ENCODE peak calls at places on chromosomes 3 and 15, in nine cellular contexts. One of them, this sample, is unnamed.

GRCh38 chr3:12725436-12725835 is 33.6 kb downstream of the TMEM40 start:
- DNase-seq in AG04449: no peak
- DNase-seq in fibroblast of lung: no peak
- DNase-seq in HepG2: no peak
- DNase-seq in BJ: no peak
- DNase-seq in osteoblast: no peak
- DNase-seq in thoracic aorta: no peak
- DNase-seq in kidney: no peak
- DNase-seq in foreskin fibroblast: no peak
- DNase-seq in this sample: no peak

GRCh38 chr3:36697397-36698001 is 66.9 kb downstream of the DCLK3 start:
- DNase-seq in fibroblast of lung: no peak
- DNase-seq in osteoblast: no peak
- DNase-seq in AG04449: no peak
- DNase-seq in thoracic aorta: no peak
- DNase-seq in kidney: no peak
- DNase-seq in foreskin fibroblast: no peak
- DNase-seq in BJ: no peak
- DNase-seq in HepG2: no peak
- DNase-seq in this sample: no peak

GRCh38 chr3:2653706-2654105 is 456.5 kb downstream of the IL5RA start:
- DNase-seq in kidney: no peak
- DNase-seq in AG04449: no peak
- DNase-seq in osteoblast: no peak
- DNase-seq in BJ: no peak
- DNase-seq in fibroblast of lung: peak; percentile 57
- DNase-seq in HepG2: no peak
- DNase-seq in thoracic aorta: no peak
- DNase-seq in foreskin fibroblast: no peak
- DNase-seq in this sample: no peak

GRCh38 chr3:149813367-149814281 is 609 bp downstream of the RNF13 start:
- DNase-seq in AG04449: no peak
- DNase-seq in foreskin fibroblast: peak; percentile 37
- DNase-seq in osteoblast: peak; percentile 66
- DNase-seq in thoracic aorta: no peak
- DNase-seq in BJ: no peak
- DNase-seq in fibroblast of lung: peak; percentile 42
- DNase-seq in kidney: peak; percentile 35
- DNase-seq in HepG2: peak; percentile 47
- DNase-seq in this sample: no peak

GRCh38 chr15:75925440-75925839 is 21.8 kb downstream of the FBXO22 start:
- DNase-seq in AG04449: no peak
- DNase-seq in BJ: no peak
- DNase-seq in osteoblast: no peak
- DNase-seq in HepG2: no peak
- DNase-seq in fibroblast of lung: no peak
- DNase-seq in thoracic aorta: no peak
- DNase-seq in kidney: no peak
- DNase-seq in foreskin fibroblast: no peak
- DNase-seq in this sample: no peak

GRCh38 chr3:195001961-195002861 is 268.7 kb downstream of the XXYLT1 start:
- DNase-seq in HepG2: peak; percentile 65
- DNase-seq in thoracic aorta: no peak
- DNase-seq in kidney: peak; percentile 90
- DNase-seq in BJ: no peak
- DNase-seq in AG04449: no peak
- DNase-seq in osteoblast: peak; percentile 72
- DNase-seq in fibroblast of lung: peak; percentile 36
- DNase-seq in foreskin fibroblast: peak; percentile 20
- DNase-seq in this sample: peak; percentile 73

GRCh38 chr15:68699124-68699880 is 120.5 kb downstream of the CORO2B start:
- DNase-seq in fibroblast of lung: no peak
- DNase-seq in kidney: no peak
- DNase-seq in foreskin fibroblast: no peak
- DNase-seq in BJ: no peak
- DNase-seq in AG04449: no peak
- DNase-seq in thoracic aorta: no peak
- DNase-seq in HepG2: no peak
- DNase-seq in osteoblast: peak; percentile 56
- DNase-seq in this sample: no peak

GRCh38 chr3:133077688-133078087 is 39.5 kb downstream of the TMEM108 start:
- DNase-seq in foreskin fibroblast: no peak
- DNase-seq in HepG2: no peak
- DNase-seq in BJ: no peak
- DNase-seq in osteoblast: no peak
- DNase-seq in fibroblast of lung: no peak
- DNase-seq in kidney: no peak
- DNase-seq in AG04449: no peak
- DNase-seq in thoracic aorta: no peak
- DNase-seq in this sample: no peak

GRCh38 chr15:73965094-73965729 is 26.9 kb downstream of the STOML1 start:
- DNase-seq in BJ: no peak
- DNase-seq in foreskin fibroblast: no peak
- DNase-seq in fibroblast of lung: no peak
- DNase-seq in HepG2: no peak
- DNase-seq in thoracic aorta: no peak
- DNase-seq in AG04449: no peak
- DNase-seq in osteoblast: no peak
- DNase-seq in kidney: peak; percentile 71
- DNase-seq in this sample: no peak

GRCh38 chr3:14548321-14548729 is 8.2 kb upstream of the GRIP2 start:
- DNase-seq in foreskin fibroblast: peak; percentile 58
- DNase-seq in kidney: peak; percentile 88
- DNase-seq in fibroblast of lung: peak; percentile 60
- DNase-seq in thoracic aorta: no peak
- DNase-seq in osteoblast: peak; percentile 98
- DNase-seq in AG04449: no peak
- DNase-seq in HepG2: peak; percentile 56
- DNase-seq in BJ: no peak
- DNase-seq in this sample: peak; percentile 63

GRCh38 chr15:77042955-77043920 is 27.7 kb downstream of the TSPAN3 start:
- DNase-seq in HepG2: no peak
- DNase-seq in fibroblast of lung: no peak
- DNase-seq in foreskin fibroblast: no peak
- DNase-seq in kidney: no peak
- DNase-seq in AG04449: no peak
- DNase-seq in BJ: no peak
- DNase-seq in osteoblast: no peak
- DNase-seq in thoracic aorta: no peak
- DNase-seq in this sample: no peak

GRCh38 chr3:180335056-180335455 is 266.9 kb upstream of the TTC14 start:
- DNase-seq in foreskin fibroblast: no peak
- DNase-seq in BJ: no peak
- DNase-seq in osteoblast: no peak
- DNase-seq in kidney: no peak
- DNase-seq in thoracic aorta: no peak
- DNase-seq in AG04449: no peak
- DNase-seq in HepG2: no peak
- DNase-seq in fibroblast of lung: no peak
- DNase-seq in this sample: no peak

GRCh38 chr15:70189826-70190225 is 92.1 kb upstream of the TLE3 start:
- DNase-seq in BJ: no peak
- DNase-seq in kidney: no peak
- DNase-seq in osteoblast: no peak
- DNase-seq in AG04449: no peak
- DNase-seq in HepG2: no peak
- DNase-seq in foreskin fibroblast: no peak
- DNase-seq in thoracic aorta: no peak
- DNase-seq in fibroblast of lung: no peak
- DNase-seq in this sample: no peak

GRCh38 chr3:128619146-128619890 is 31.3 kb downstream of the RPN1 start:
- DNase-seq in fibroblast of lung: peak; percentile 84
- DNase-seq in AG04449: peak; percentile 50
- DNase-seq in BJ: no peak
- DNase-seq in kidney: no peak
- DNase-seq in HepG2: no peak
- DNase-seq in foreskin fibroblast: peak; percentile 96
- DNase-seq in osteoblast: peak; percentile 98
- DNase-seq in thoracic aorta: no peak
- DNase-seq in this sample: no peak

GRCh38 chr3:52231502-52232278 is 6.2 kb upstream of the TLR9 start:
- DNase-seq in fibroblast of lung: peak; percentile 45
- DNase-seq in osteoblast: peak; percentile 98
- DNase-seq in BJ: no peak
- DNase-seq in HepG2: no peak
- DNase-seq in AG04449: no peak
- DNase-seq in kidney: no peak
- DNase-seq in foreskin fibroblast: no peak
- DNase-seq in thoracic aorta: no peak
- DNase-seq in this sample: peak; percentile 84

GRCh38 chr3:194682651-194683310 is 2.9 kb upstream of the FAM43A start:
- DNase-seq in fibroblast of lung: peak; percentile 89
- DNase-seq in osteoblast: peak; percentile 98
- DNase-seq in AG04449: peak; percentile 53
- DNase-seq in foreskin fibroblast: peak; percentile 76
- DNase-seq in kidney: peak; percentile 88
- DNase-seq in BJ: no peak
- DNase-seq in HepG2: peak; percentile 83
- DNase-seq in thoracic aorta: no peak
- DNase-seq in this sample: peak; percentile 83

GRCh38 chr3:58251653-58252052 is 14.1 kb downstream of the ABHD6 start:
- DNase-seq in thoracic aorta: no peak
- DNase-seq in HepG2: no peak
- DNase-seq in foreskin fibroblast: no peak
- DNase-seq in osteoblast: no peak
- DNase-seq in fibroblast of lung: no peak
- DNase-seq in AG04449: no peak
- DNase-seq in BJ: no peak
- DNase-seq in kidney: no peak
- DNase-seq in this sample: no peak

GRCh38 chr3:190481779-190482178 is 32.1 kb upstream of the TMEM207 start:
- DNase-seq in thoracic aorta: no peak
- DNase-seq in foreskin fibroblast: no peak
- DNase-seq in fibroblast of lung: no peak
- DNase-seq in kidney: no peak
- DNase-seq in HepG2: no peak
- DNase-seq in AG04449: no peak
- DNase-seq in BJ: no peak
- DNase-seq in osteoblast: peak; percentile 15
- DNase-seq in this sample: no peak

DNA sequence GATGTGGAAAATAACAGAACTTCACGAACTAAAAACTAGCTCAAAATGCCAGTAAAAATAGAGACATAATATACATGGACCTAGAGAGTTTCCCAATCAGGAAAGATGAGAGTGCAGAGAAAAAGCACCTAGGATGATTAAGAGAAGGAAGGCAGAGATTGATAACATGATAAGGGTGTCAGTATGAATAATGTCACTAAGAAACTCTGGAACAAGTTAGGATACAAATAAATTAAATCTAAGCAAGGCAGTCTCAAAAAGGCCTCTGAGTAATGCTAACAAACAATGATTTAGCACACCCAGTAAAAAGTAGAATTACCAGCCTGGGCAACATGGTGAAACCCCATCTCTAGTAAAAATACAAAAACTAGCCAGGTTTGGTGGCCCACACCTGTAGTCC is 304.7 kb upstream of the DPPA4 start:
- DNase-seq in osteoblast: no peak
- DNase-seq in fibroblast of lung: no peak
- DNase-seq in HepG2: no peak
- DNase-seq in BJ: no peak
- DNase-seq in thoracic aorta: no peak
- DNase-seq in AG04449: no peak
- DNase-seq in foreskin fibroblast: no peak
- DNase-seq in kidney: no peak
- DNase-seq in this sample: no peak
- TF ChIP-seq CTCF in osteoblast: no peak
- TF ChIP-seq CTCF in fibroblast of lung: no peak
- TF ChIP-seq CTCF in HepG2: no peak
- TF ChIP-seq CTCF in BJ: no peak
- TF ChIP-seq CTCF in thoracic aorta: no peak
- TF ChIP-seq CTCF in AG04449: no peak
- TF ChIP-seq CTCF in foreskin fibroblast: no peak
- TF ChIP-seq CTCF in kidney: no peak
- TF ChIP-seq CTCF in this sample: no peak

GRCh38 chr3:112582242-112582874 is 20.5 kb downstream of the SLC35A5 start:
- DNase-seq in osteoblast: no peak
- DNase-seq in thoracic aorta: no peak
- DNase-seq in fibroblast of lung: peak; percentile 88
- DNase-seq in foreskin fibroblast: peak; percentile 61
- DNase-seq in kidney: no peak
- DNase-seq in HepG2: peak; percentile 21
- DNase-seq in AG04449: peak; percentile 37
- DNase-seq in BJ: no peak
- DNase-seq in this sample: no peak
- TF ChIP-seq CTCF in osteoblast: peak; percentile 68
- TF ChIP-seq CTCF in thoracic aorta: peak; percentile 51
- TF ChIP-seq CTCF in fibroblast of lung: peak; percentile 69
- TF ChIP-seq CTCF in foreskin fibroblast: peak; percentile 62
- TF ChIP-seq CTCF in kidney: peak; percentile 53
- TF ChIP-seq CTCF in HepG2: peak; percentile 50
- TF ChIP-seq CTCF in AG04449: peak; percentile 53
- TF ChIP-seq CTCF in BJ: peak; percentile 66
- TF ChIP-seq CTCF in this sample: peak; percentile 52

GRCh38 chr3:126927846-126928245 is 55.1 kb upstream of the PLXNA1 start:
- DNase-seq in kidney: no peak
- DNase-seq in BJ: no peak
- DNase-seq in fibroblast of lung: no peak
- DNase-seq in osteoblast: no peak
- DNase-seq in AG04449: no peak
- DNase-seq in thoracic aorta: no peak
- DNase-seq in HepG2: no peak
- DNase-seq in foreskin fibroblast: peak; percentile 40
- DNase-seq in this sample: no peak

GRCh38 chr3:126928921-126929485 is 53.9 kb upstream of the PLXNA1 start:
- DNase-seq in osteoblast: no peak
- DNase-seq in kidney: no peak
- DNase-seq in BJ: no peak
- DNase-seq in HepG2: no peak
- DNase-seq in foreskin fibroblast: no peak
- DNase-seq in AG04449: no peak
- DNase-seq in thoracic aorta: no peak
- DNase-seq in fibroblast of lung: no peak
- DNase-seq in this sample: no peak

GRCh38 chr3:126927405-126927750 is 55.5 kb upstream of the PLXNA1 start:
- DNase-seq in HepG2: no peak
- DNase-seq in fibroblast of lung: no peak
- DNase-seq in thoracic aorta: no peak
- DNase-seq in BJ: no peak
- DNase-seq in foreskin fibroblast: no peak
- DNase-seq in kidney: no peak
- DNase-seq in osteoblast: no peak
- DNase-seq in AG04449: no peak
- DNase-seq in this sample: no peak

GRCh38 chr3:126925411-126926171 is 57.3 kb upstream of the PLXNA1 start:
- DNase-seq in osteoblast: no peak
- DNase-seq in BJ: no peak
- DNase-seq in HepG2: no peak
- DNase-seq in kidney: no peak
- DNase-seq in fibroblast of lung: no peak
- DNase-seq in thoracic aorta: no peak
- DNase-seq in AG04449: no peak
- DNase-seq in foreskin fibroblast: no peak
- DNase-seq in this sample: no peak

GRCh38 chr3:126926684-126927404 is 56.1 kb upstream of the PLXNA1 start:
- DNase-seq in BJ: peak; percentile 42
- DNase-seq in HepG2: no peak
- DNase-seq in osteoblast: peak; percentile 98
- DNase-seq in thoracic aorta: peak; percentile 70
- DNase-seq in fibroblast of lung: peak; percentile 77
- DNase-seq in AG04449: peak; percentile 28
- DNase-seq in foreskin fibroblast: peak; percentile 86
- DNase-seq in kidney: no peak
- DNase-seq in this sample: no peak
- TF ChIP-seq CTCF in BJ: peak; percentile 55
- TF ChIP-seq CTCF in HepG2: no peak
- TF ChIP-seq CTCF in osteoblast: peak; percentile 53
- TF ChIP-seq CTCF in thoracic aorta: peak; percentile 37
- TF ChIP-seq CTCF in fibroblast of lung: peak; percentile 42
- TF ChIP-seq CTCF in AG04449: peak; percentile 44
- TF ChIP-seq CTCF in foreskin fibroblast: peak; percentile 27
- TF ChIP-seq CTCF in kidney: no peak
- TF ChIP-seq CTCF in this sample: no peak

GRCh38 chr3:122298239-122298638 is 26.8 kb upstream of the CSTA start:
- DNase-seq in osteoblast: no peak
- DNase-seq in AG04449: no peak
- DNase-seq in HepG2: no peak
- DNase-seq in foreskin fibroblast: no peak
- DNase-seq in kidney: no peak
- DNase-seq in BJ: no peak
- DNase-seq in thoracic aorta: no peak
- DNase-seq in fibroblast of lung: no peak
- DNase-seq in this sample: peak; percentile 44
- TF ChIP-seq CTCF in osteoblast: no peak
- TF ChIP-seq CTCF in AG04449: no peak
- TF ChIP-seq CTCF in HepG2: no peak
- TF ChIP-seq CTCF in foreskin fibroblast: no peak
- TF ChIP-seq CTCF in kidney: no peak
- TF ChIP-seq CTCF in BJ: no peak
- TF ChIP-seq CTCF in thoracic aorta: no peak
- TF ChIP-seq CTCF in fibroblast of lung: no peak
- TF ChIP-seq CTCF in this sample: no peak

This sample was measured in GM20000.